ENCODE peak calls at places on chromosomes 5 and 9, in eight cellular contexts. G is transverse colon, R is GM12864, L is AG09309, Y is heart right ventricle, N is fibroblast of the aortic adventitia, H is GM13976, Q is mammary epithelial cell. J is an unnamed sample.

GRCh38 chr5:103522586-103522985 is 40.0 kb downstream of the NUDT12 start:
- DNase-seq in R (no peak), H (no peak), G (no peak), Q (no peak), L (no peak), N (peak), Y (no peak), J (no peak)

GRCh38 chr9:90998573-90998972 is 197.0 kb downstream of the SYK start:
- DNase-seq in N (no peak), R (no peak), L (no peak), G (peak), Q (peak), H (no peak), Y (no peak), J (no peak)

GRCh38 chr5:3212869-3213268 is 382.8 kb upstream of the IRX1 start:
- DNase-seq in G (no peak), H (no peak), R (no peak), Q (no peak), Y (no peak), N (no peak), L (no peak), J (no peak)

GRCh38 chr5:68269820-68270219 is 54.3 kb downstream of the PIK3R1 start:
- DNase-seq in N (no peak), H (no peak), G (no peak), Q (no peak), R (no peak), L (no peak), Y (no peak), J (no peak)

GRCh38 chr9:21608200-21608599 is 126.1 kb upstream of the IFNE start:
- DNase-seq in H (no peak), L (no peak), N (no peak), G (no peak), Q (no peak), Y (no peak), R (no peak), J (no peak)

GRCh38 chr9:132175431-132175830 is 13.6 kb downstream of the NTNG2 start:
- DNase-seq in Y (no peak), N (no peak), R (no peak), Q (no peak), L (no peak), H (no peak), G (no peak), J (no peak)

GRCh38 chr9:121463026-121463827 is 36.4 kb downstream of the GGTA1 start:
- DNase-seq in Q (no peak), L (no peak), R (no peak), N (peak), G (peak), Y (peak), H (no peak), J (no peak)

GRCh38 chr5:146815423-146815822 is 63.1 kb downstream of the PPP2R2B start:
- DNase-seq in G (no peak), L (no peak), N (no peak), H (no peak), Y (no peak), R (no peak), Q (no peak), J (no peak)

GRCh38 chr9:77981332-77981731 is 50.3 kb downstream of the GNAQ start:
- DNase-seq in R (no peak), N (peak), L (no peak), H (no peak), Q (peak), Y (no peak), G (peak), J (no peak)

GRCh38 chr5:157671592-157672330 is 428 bp downstream of the C5orf52 start:
- DNase-seq in Q (no peak), Y (peak), G (no peak), H (no peak), L (no peak), N (no peak), R (no peak), J (no peak)

GRCh38 chr5:56479701-56480304 is 246.7 kb upstream of the ANKRD55 start:
- DNase-seq in Y (no peak), H (peak), N (no peak), Q (no peak), R (no peak), G (no peak), L (no peak), J (peak)

GRCh38 chr5:172714491-172715420 is 56.2 kb downstream of the DUSP1 start:
- DNase-seq in R (no peak), H (peak), N (peak), L (peak), Y (peak), G (peak), Q (peak), J (peak)

GRCh38 chr9:128062856-128063831 is 4.0 kb downstream of the NAIF1 start:
- DNase-seq in Q (no peak), N (no peak), G (no peak), R (no peak), H (peak), L (no peak), Y (no peak), J (no peak)

GRCh38 chr5:135236187-135236835 is 162.7 kb downstream of the MACROH2A1 start:
- DNase-seq in N (no peak), H (no peak), Y (no peak), L (no peak), G (no peak), R (no peak), Q (no peak), J (no peak)

DNA sequence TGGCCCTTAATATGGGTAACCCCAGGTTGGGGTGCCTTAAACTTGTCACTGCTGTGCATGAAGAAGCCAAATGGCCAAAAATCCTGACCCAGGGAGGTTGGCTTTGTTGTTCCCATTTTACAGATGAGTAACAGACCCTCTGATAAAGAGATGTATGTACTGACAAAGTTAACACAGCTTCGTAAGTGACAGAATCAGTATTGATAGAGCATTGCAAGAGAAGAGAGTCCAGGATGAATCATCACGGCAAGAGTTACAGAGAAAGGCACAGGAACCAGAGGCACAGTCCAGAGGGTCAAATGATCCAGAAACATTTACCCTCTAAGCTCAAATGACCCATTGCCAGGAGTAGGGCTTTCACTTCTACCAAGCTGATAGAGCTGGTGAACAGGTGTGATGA is 103.8 kb upstream of the SMC2 start:
- DNase-seq in Y (no peak), H (no peak), Q (no peak), R (no peak), L (no peak), G (no peak), N (no peak), J (no peak)
- TF ChIP-seq CTCF in Y (no peak), H (no peak), Q (no peak), R (no peak), L (no peak), G (no peak), N (no peak), J (no peak)

GRCh38 chr5:158897444-158898160 is 202.1 kb downstream of the EBF1 start:
- DNase-seq in Y (no peak), H (no peak), G (no peak), Q (no peak), L (no peak), N (no peak), R (no peak), J (no peak)

GRCh38 chr5:158899792-158900191 is 199.9 kb downstream of the EBF1 start:
- DNase-seq in Y (peak), N (peak), Q (no peak), G (no peak), H (no peak), R (no peak), L (no peak), J (no peak)

GRCh38 chr5:158898185-158899177 is 201.2 kb downstream of the EBF1 start:
- DNase-seq in Q (no peak), G (no peak), Y (no peak), R (no peak), H (peak), L (no peak), N (no peak), J (peak)

GRCh38 chr5:158899201-158899600 is 200.5 kb downstream of the EBF1 start:
- DNase-seq in L (no peak), G (no peak), H (no peak), Y (no peak), N (no peak), Q (no peak), R (no peak), J (no peak)

GRCh38 chr5:158895573-158895972 is 204.1 kb downstream of the EBF1 start:
- DNase-seq in N (peak), G (no peak), Y (no peak), H (no peak), R (no peak), L (no peak), Q (no peak), J (no peak)
- TF ChIP-seq CTCF in N (peak), G (no peak), Y (peak), H (no peak), R (no peak), L (peak), Q (no peak), J (no peak)

GRCh38 chr9:124420991-124421543 is 5.8 kb upstream of the PSMB7 start:
- DNase-seq in H (no peak), R (no peak), G (no peak), L (no peak), N (no peak), Q (no peak), Y (no peak), J (no peak)

GRCh38 chr9:124415852-124416484 is 726 bp upstream of the PSMB7 start:
- DNase-seq in H (no peak), R (no peak), G (no peak), Y (no peak), L (no peak), N (no peak), Q (no peak), J (no peak)

GRCh38 chr9:124423591-124423990 is 8.3 kb upstream of the PSMB7 start:
- DNase-seq in Y (no peak), L (no peak), R (no peak), N (no peak), G (no peak), Q (no peak), H (no peak), J (no peak)

GRCh38 chr9:124423155-124423554 is 7.9 kb upstream of the PSMB7 start:
- DNase-seq in H (no peak), Q (no peak), R (no peak), Y (no peak), L (no peak), N (no peak), G (no peak), J (no peak)

DNA sequence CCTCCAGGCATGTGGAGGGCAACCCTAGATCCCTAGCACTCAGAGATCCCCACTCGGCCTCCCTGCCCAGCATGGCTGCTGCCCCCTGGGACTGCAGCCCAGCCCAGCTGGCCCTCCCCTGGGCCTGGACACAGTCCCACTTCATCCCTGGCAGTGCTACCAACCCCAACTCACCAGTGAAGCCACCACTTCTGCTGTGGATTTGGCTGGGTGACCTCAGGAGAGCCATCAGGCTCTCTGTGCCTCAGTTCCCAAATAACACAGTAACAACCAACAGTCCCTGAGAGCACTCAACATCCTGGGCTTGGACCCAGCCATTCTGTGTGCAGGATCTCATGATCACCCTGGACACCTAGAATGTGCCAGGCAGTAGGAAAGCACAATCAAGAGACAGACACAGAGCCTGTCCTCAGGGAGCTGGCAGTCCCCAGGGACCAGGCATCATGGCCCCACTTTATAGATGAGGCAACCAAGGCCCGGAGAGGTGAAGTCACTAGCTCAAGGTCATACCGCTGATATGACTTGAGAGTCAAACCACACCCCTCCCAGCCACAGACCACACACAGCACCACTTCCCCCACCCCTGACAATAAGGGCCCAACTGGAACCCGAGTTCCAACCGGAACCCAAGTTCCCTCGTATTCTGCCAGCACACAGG is 4.7 kb upstream of the PSMB7 start:
- DNase-seq in Y (no peak), R (no peak), Q (no peak), G (no peak), L (no peak), N (no peak), H (no peak), J (no peak)
- TF ChIP-seq CTCF in Y (peak), R (no peak), Q (no peak), G (no peak), L (no peak), N (no peak), H (no peak), J (no peak)

GRCh38 chr9:614421-614820 is 227.1 kb upstream of the DMRT1 start:
- DNase-seq in R (no peak), N (no peak), Y (no peak), L (no peak), Q (no peak), H (no peak), G (no peak), J (no peak)

GRCh38 chr9:617441-618085 is 223.9 kb upstream of the DMRT1 start:
- DNase-seq in L (no peak), N (peak), Q (no peak), G (no peak), Y (no peak), H (no peak), R (no peak), J (no peak)

GRCh38 chr9:615756-616155 is 225.7 kb upstream of the DMRT1 start:
- DNase-seq in L (no peak), N (no peak), R (no peak), G (no peak), Y (no peak), H (no peak), Q (peak), J (no peak)

GRCh38 chr9:616694-617093 is 224.8 kb upstream of the DMRT1 start:
- DNase-seq in H (no peak), R (no peak), L (no peak), G (no peak), N (no peak), Q (no peak), Y (no peak), J (no peak)

GRCh38 chr9:613771-614347 is 227.6 kb upstream of the DMRT1 start:
- DNase-seq in Y (peak), H (peak), N (peak), L (peak), G (peak), Q (peak), R (peak), J (peak)
- TF ChIP-seq CTCF in Y (peak), H (peak), N (peak), L (peak), G (peak), Q (peak), R (peak), J (peak)

GRCh38 chr9:110036286-110036685 is 171.7 kb downstream of the C9orf152 start:
- DNase-seq in Q (no peak), R (no peak), N (peak), L (no peak), G (no peak), H (no peak), Y (no peak), J (no peak)
- TF ChIP-seq CTCF in Q (no peak), R (no peak), N (no peak), L (no peak), G (no peak), H (no peak), Y (no peak), J (no peak)

GRCh38 chr5:72557576-72558336 is 50.5 kb upstream of the ZNF366 start:
- DNase-seq in Y (no peak), H (no peak), G (no peak), N (no peak), R (no peak), L (no peak), Q (no peak), J (no peak)

GRCh38 chr5:72554897-72555296 is 47.7 kb upstream of the ZNF366 start:
- DNase-seq in G (no peak), Y (no peak), L (no peak), H (no peak), R (no peak), Q (no peak), N (no peak), J (no peak)

GRCh38 chr5:72557147-72557501 is 49.9 kb upstream of the ZNF366 start:
- DNase-seq in Q (no peak), R (no peak), G (no peak), N (no peak), H (no peak), L (no peak), Y (peak), J (no peak)

GRCh38 chr5:72555871-72556270 is 48.7 kb upstream of the ZNF366 start:
- DNase-seq in H (no peak), Y (no peak), R (no peak), L (no peak), N (no peak), Q (no peak), G (no peak), J (no peak)

GRCh38 chr5:72556351-72557146 is 49.3 kb upstream of the ZNF366 start:
- DNase-seq in Q (no peak), Y (peak), L (no peak), R (peak), N (peak), H (peak), G (peak), J (peak)
- TF ChIP-seq CTCF in Q (no peak), Y (peak), L (peak), R (peak), N (no peak), H (peak), G (no peak), J (peak)

GRCh38 chr9:137096785-137097546 is 10.2 kb downstream of the MAN1B1 start:
- DNase-seq in L (no peak), N (no peak), Q (no peak), G (no peak), H (no peak), R (no peak), Y (no peak), J (no peak)

GRCh38 chr9:137097761-137098462 is 11.1 kb downstream of the MAN1B1 start:
- DNase-seq in G (no peak), R (no peak), H (no peak), N (no peak), L (no peak), Y (no peak), Q (no peak), J (no peak)

GRCh38 chr9:137099231-137099630 is 12.4 kb downstream of the MAN1B1 start:
- DNase-seq in R (no peak), L (no peak), G (no peak), Q (no peak), Y (no peak), H (no peak), N (no peak), J (no peak)

DNA sequence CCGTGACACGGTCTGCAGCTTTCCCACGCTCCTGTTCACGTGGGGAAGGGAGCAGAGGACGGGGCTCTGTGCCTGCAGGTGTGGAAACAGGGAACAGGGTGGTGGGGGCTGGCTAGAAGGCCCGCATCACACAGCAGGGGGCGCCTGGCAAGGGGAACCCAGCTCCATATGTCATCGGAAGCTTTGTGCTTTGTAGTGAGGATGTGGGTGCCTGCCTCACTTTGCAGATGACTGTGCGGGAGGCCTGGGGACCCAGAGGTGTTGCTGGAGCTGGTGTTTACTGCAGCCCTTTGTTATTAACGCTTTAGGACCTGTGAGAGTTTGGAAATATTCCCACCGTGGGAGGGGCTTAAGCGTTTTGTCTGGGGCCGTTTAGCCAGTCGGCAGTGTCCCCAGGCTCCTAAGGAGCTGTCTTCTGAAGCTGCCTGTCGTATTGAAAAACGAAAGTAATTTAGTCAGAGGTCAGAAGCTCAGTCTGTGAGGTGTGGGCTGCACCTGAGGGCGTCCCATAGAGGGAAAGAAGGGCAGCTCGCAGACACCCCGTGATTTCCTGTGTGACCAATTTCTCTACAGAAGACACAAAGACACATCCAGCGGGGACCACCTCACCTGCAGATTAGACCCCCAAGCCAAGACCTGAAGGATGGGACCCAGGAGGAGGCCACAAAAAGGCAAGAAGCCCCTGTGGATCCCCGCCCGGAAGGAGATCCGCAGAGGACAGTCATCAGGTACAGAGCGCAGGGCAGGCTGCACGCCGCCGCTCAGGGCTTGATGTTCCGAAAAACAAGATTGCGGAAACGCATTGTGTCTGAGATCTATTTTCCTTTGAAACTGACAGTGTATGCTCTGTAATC is 9.1 kb downstream of the MAN1B1 start:
- DNase-seq in Y (no peak), Q (no peak), L (no peak), R (peak), H (peak), N (no peak), G (peak), J (peak)
- TF ChIP-seq CTCF in Y (no peak), Q (no peak), L (no peak), R (peak), H (peak), N (no peak), G (no peak), J (peak)

GRCh38 chr5:64040496-64040895 is 78.3 kb upstream of the HTR1A start:
- DNase-seq in Y (no peak), L (no peak), Q (peak), G (no peak), R (no peak), N (no peak), H (no peak), J (no peak)
- TF ChIP-seq CTCF in Y (no peak), L (no peak), Q (no peak), G (no peak), R (no peak), N (no peak), H (no peak), J (no peak)